ENCODE peak calls at places on chromosome 14, in ten cellular contexts. S, L, O, P, T, Z, I, H, U and E are unnamed samples.

GRCh38 chr14:95163132-95163531 is 5.8 kb upstream of the DICER1 start:
- DNase-seq in S (no peak), L (no peak), O (no peak), P (no peak), T (no peak), Z (no peak), I (no peak), H (no peak), U (no peak), E (no peak)

GRCh38 chr14:68566075-68566474 is 226.8 kb downstream of the ZFP36L1 start:
- DNase-seq in S (no peak), L (no peak), O (no peak), P (no peak), T (no peak), Z (no peak), I (no peak), H (no peak), U (no peak), E (no peak)

GRCh38 chr14:84181072-84181471 is 1348.9 kb upstream of the FLRT2 start:
- DNase-seq in S (no peak), L (no peak), O (no peak), P (no peak), T (no peak), Z (no peak), I (no peak), H (no peak), U (no peak), E (no peak)

GRCh38 chr14:104724407-104724980 is 465 bp downstream of the ADSS1 start:
- DNase-seq in S (no peak), L (no peak), O (no peak), P (no peak), T (no peak), Z (peak), I (no peak), H (no peak), U (no peak), E (peak)

GRCh38 chr14:95477411-95478089 is 38.9 kb downstream of the SYNE3 start:
- DNase-seq in S (no peak), L (no peak), O (no peak), P (no peak), T (no peak), Z (no peak), I (no peak), H (no peak), U (no peak), E (no peak)

GRCh38 chr14:23175823-23176222 is 7.6 kb downstream of the SLC7A8 start:
- DNase-seq in S (no peak), L (no peak), O (peak), P (no peak), T (no peak), Z (no peak), I (no peak), H (no peak), U (no peak), E (no peak)

GRCh38 chr14:104085032-104085888 is at the start of gene ASPG:
- DNase-seq in S (no peak), L (no peak), O (no peak), P (no peak), T (no peak), Z (no peak), I (no peak), H (no peak), U (no peak), E (no peak)

GRCh38 chr14:96245710-96246534 is 10.1 kb upstream of the BDKRB1 start:
- DNase-seq in S (peak), L (no peak), O (no peak), P (no peak), T (no peak), Z (no peak), I (no peak), H (no peak), U (peak), E (no peak)

GRCh38 chr14:101600891-101601602 is 39.8 kb downstream of the DIO3 start:
- DNase-seq in S (no peak), L (no peak), O (no peak), P (no peak), T (no peak), Z (no peak), I (no peak), H (no peak), U (no peak), E (no peak)

GRCh38 chr14:84131924-84132323 is 1398.0 kb upstream of the FLRT2 start:
- DNase-seq in S (no peak), L (no peak), O (no peak), P (no peak), T (no peak), Z (no peak), I (no peak), H (no peak), U (no peak), E (no peak)

GRCh38 chr14:74018029-74018703 is 922 bp downstream of the ENTPD5 start:
- DNase-seq in S (peak), L (no peak), O (no peak), P (no peak), T (peak), Z (no peak), I (peak), H (no peak), U (peak), E (peak)

GRCh38 chr14:54487771-54488170 is 1.0 kb downstream of the GMFB start:
- DNase-seq in S (no peak), L (no peak), O (no peak), P (no peak), T (no peak), Z (no peak), I (no peak), H (no peak), U (no peak), E (peak)